ENCODE peak calls at places on chromosomes 4 and X, in ten cellular contexts. C, R, M, H, K, N, I, A, P and F are unnamed samples. For H3K4me1, the result is how much of the 10 kb centered on the place peaks cover.

GRCh38 chrX:75155830-75156525 is at the start of gene ABCB7:
- DNase-seq in C (peak), P (peak), A (no peak), K (peak), I (peak), H (peak), R (peak), M (peak), N (peak), F (peak)

GRCh38 chrX:150649096-150649870 is 43.9 kb upstream of the MTMR1 start:
- DNase-seq in A (no peak), R (no peak), K (no peak), P (no peak), M (peak), H (peak), C (no peak), N (peak), I (peak), F (peak)

GRCh38 chrX:69125094-69125493 is 40.2 kb downstream of the PJA1 start:
- DNase-seq in M (no peak), A (no peak), I (no peak), K (no peak), C (no peak), N (no peak), H (no peak), P (no peak), R (no peak), F (no peak)

GRCh38 chr4:184728858-184729257 is 5.0 kb downstream of the CENPU start:
- DNase-seq in C (no peak), N (no peak), P (no peak), R (no peak), M (no peak), A (no peak), K (no peak), H (no peak), I (no peak), F (no peak)

GRCh38 chr4:26206339-26206738 is 114.5 kb upstream of the RBPJ start:
- DNase-seq in C (no peak), A (no peak), K (no peak), N (peak), H (no peak), I (peak), M (peak), R (no peak), P (peak), F (peak)

GRCh38 chr4:158801677-158802076 is 32.9 kb downstream of the FNIP2 start:
- DNase-seq in A (no peak), M (no peak), C (no peak), H (no peak), N (no peak), K (no peak), R (no peak), P (no peak), I (no peak), F (no peak)

GRCh38 chr4:20288047-20288650 is 36.4 kb downstream of the SLIT2 start:
- DNase-seq in A (no peak), K (no peak), I (no peak), N (no peak), M (no peak), H (no peak), P (no peak), C (no peak), R (no peak), F (no peak)

GRCh38 chrX:38142598-38142997 is 78.1 kb downstream of the SRPX start:
- DNase-seq in I (peak), H (peak), K (no peak), P (no peak), A (no peak), M (no peak), R (no peak), C (no peak), N (no peak), F (peak)

GRCh38 chr4:150280081-150280950 is 202.1 kb downstream of the DCLK2 start:
- DNase-seq in N (no peak), A (no peak), R (no peak), C (no peak), M (no peak), H (no peak), K (no peak), I (no peak), P (no peak), F (no peak)

GRCh38 chrX:123339201-123339905 is 155.3 kb downstream of the GRIA3 start:
- DNase-seq in R (no peak), K (no peak), A (no peak), N (no peak), I (no peak), M (no peak), P (no peak), C (no peak), H (no peak), F (no peak)

GRCh38 chr4:68954126-68954525 is 2.5 kb upstream of the UGT2A3 start:
- DNase-seq in N (no peak), K (peak), I (no peak), P (no peak), H (no peak), C (no peak), R (no peak), A (no peak), M (no peak), F (no peak)

GRCh38 chrX:148385471-148385870 is 114.9 kb upstream of the AFF2 start:
- DNase-seq in K (no peak), M (no peak), N (no peak), P (no peak), C (no peak), I (no peak), H (no peak), R (no peak), A (no peak), F (no peak)

GRCh38 chr4:186765138-186765537 is 41.5 kb upstream of the FAT1 start:
- DNase-seq in M (no peak), I (peak), C (peak), A (no peak), K (peak), N (no peak), R (no peak), P (no peak), H (no peak), F (no peak)

GRCh38 chr4:113576947-113577678 is 184.4 kb downstream of the CAMK2D start:
- DNase-seq in R (no peak), P (no peak), H (no peak), C (no peak), A (no peak), K (no peak), I (no peak), N (no peak), M (no peak), F (no peak)

GRCh38 chr4:112765317-112765989 is 128.5 kb downstream of the LARP7 start:
- DNase-seq in P (no peak), M (no peak), H (no peak), I (no peak), K (peak), R (no peak), A (no peak), C (no peak), N (no peak), F (no peak)

GRCh38 chr4:178395798-178396197 is 953.6 kb upstream of the AGA start:
- DNase-seq in P (no peak), H (no peak), C (no peak), M (no peak), R (no peak), N (no peak), A (no peak), K (no peak), I (no peak), F (no peak)

GRCh38 chr4:26762650-26763049 is 98.0 kb upstream of the STIM2 start:
- DNase-seq in A (no peak), M (no peak), R (no peak), I (no peak), H (no peak), P (no peak), K (no peak), C (no peak), N (no peak), F (no peak)

GRCh38 chrX:148051973-148052372 is 70.8 kb downstream of the FMR1NB start:
- DNase-seq in R (no peak), C (no peak), N (no peak), A (no peak), M (no peak), I (no peak), K (no peak), H (no peak), P (no peak), F (no peak)

GRCh38 chr4:87423313-87424031 is 1.1 kb downstream of the NUDT9 start:
- DNase-seq in R (no peak), I (no peak), P (no peak), M (no peak), C (no peak), N (no peak), K (peak), A (no peak), H (no peak), F (peak)

GRCh38 chrX:42948723-42949122 is 170.8 kb upstream of the PPP1R2C start:
- DNase-seq in A (no peak), I (no peak), M (no peak), R (no peak), K (no peak), P (no peak), C (no peak), N (no peak), H (no peak), F (no peak)

GRCh38 chr4:76605099-76605563 is 170.1 kb downstream of the SHROOM3 start:
- DNase-seq in A (no peak), I (no peak), M (no peak), N (no peak), H (no peak), P (no peak), K (no peak), C (no peak), R (no peak), F (no peak)

GRCh38 chrX:3518870-3519269 is 172.4 kb upstream of the MXRA5 start:
- DNase-seq in N (peak), I (no peak), R (no peak), C (peak), P (no peak), A (no peak), M (peak), K (no peak), H (peak), F (no peak)

GRCh38 chr4:161247831-161248230 is 916.0 kb downstream of the FSTL5 start:
- DNase-seq in H (no peak), A (no peak), R (no peak), N (no peak), C (no peak), K (no peak), I (no peak), M (no peak), P (no peak), F (no peak)

GRCh38 chrX:125895518-125895917 is 270.6 kb downstream of the DCAF12L2 start:
- DNase-seq in M (no peak), P (no peak), I (no peak), C (no peak), K (no peak), A (no peak), H (no peak), R (no peak), N (no peak), F (no peak)

GRCh38 chr4:111628437-111628836 is 516.8 kb upstream of the FAM241A start:
- DNase-seq in M (no peak), N (no peak), A (no peak), K (no peak), P (no peak), C (no peak), I (no peak), R (no peak), H (no peak), F (no peak)

GRCh38 chrX:71253253-71254091 is 468 bp downstream of the ZMYM3 start:
- DNase-seq in P (peak), K (peak), M (no peak), I (peak), A (peak), H (peak), R (peak), C (peak), N (peak), F (peak)

GRCh38 chrX:112840382-112841113 is at the start of gene AMOT:
- DNase-seq in A (peak), M (peak), H (peak), P (peak), I (peak), N (peak), C (peak), R (peak), K (peak), F (peak)

GRCh38 chrX:9291666-9292065 is 173.2 kb upstream of the TBL1X start:
- DNase-seq in A (no peak), R (no peak), K (no peak), H (no peak), C (no peak), M (no peak), N (no peak), P (no peak), I (no peak), F (peak)

GRCh38 chr4:169270810-169271691 is at the start of gene SH3RF1:
- DNase-seq in M (peak), C (peak), A (peak), H (peak), I (peak), K (peak), N (peak), R (peak), P (peak), F (peak)

GRCh38 chr4:3452376-3452775 is 10.6 kb downstream of the HGFAC start:
- DNase-seq in P (no peak), A (no peak), K (peak), M (no peak), C (no peak), R (peak), H (no peak), I (no peak), N (no peak), F (no peak)

GRCh38 chrX:30246769-30247489 is at the start of gene MAGEB1:
- DNase-seq in K (peak), M (no peak), P (no peak), I (no peak), C (no peak), N (no peak), H (no peak), A (no peak), R (no peak), F (peak)

GRCh38 chr4:168923526-168924194 is 86.4 kb downstream of the CBR4 start:
- DNase-seq in M (no peak), C (peak), K (peak), R (no peak), N (no peak), I (peak), H (peak), P (peak), A (no peak), F (peak)

GRCh38 chr4:306551-306961 is 1.3 kb upstream of the ZNF732 start:
- DNase-seq in M (no peak), P (no peak), A (no peak), R (no peak), C (no peak), I (no peak), N (no peak), K (no peak), H (no peak), F (no peak)

GRCh38 chr4:169492436-169493163 is 119.8 kb downstream of the NEK1 start:
- DNase-seq in P (no peak), A (no peak), M (no peak), I (no peak), K (peak), R (no peak), C (peak), H (peak), N (no peak), F (peak)

GRCh38 chrX:40729923-40730584 is 5.3 kb downstream of the MED14 start:
- DNase-seq in I (no peak), A (no peak), M (no peak), R (no peak), H (no peak), N (no peak), P (no peak), C (no peak), K (no peak), F (no peak)

GRCh38 chrX:17588303-17588702 is 149.0 kb upstream of the SCML1 start:
- DNase-seq in C (no peak), P (no peak), N (no peak), I (no peak), R (no peak), H (no peak), M (no peak), K (no peak), A (no peak), F (no peak)

DNA sequence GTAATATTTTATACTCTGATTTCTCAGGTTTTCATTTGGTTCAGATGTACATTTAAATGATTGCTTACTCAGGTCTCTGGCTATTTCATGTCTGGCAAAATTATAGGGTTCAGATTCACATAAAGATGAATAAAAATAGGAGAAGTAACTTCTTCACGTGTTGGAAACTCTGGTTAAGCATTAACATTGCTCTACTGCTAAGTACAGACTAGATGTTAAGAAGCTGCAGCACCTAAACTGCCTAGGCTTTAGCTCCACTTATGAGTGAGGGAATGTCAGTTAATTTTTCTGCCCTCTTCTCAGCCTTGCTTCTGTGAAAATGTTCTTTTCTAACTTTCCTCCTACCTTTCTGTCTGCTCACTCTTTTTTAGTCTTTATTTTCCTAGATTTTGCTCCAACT is 361.2 kb downstream of the ARAP2 start:
- DNase-seq in C (no peak), K (no peak), A (no peak), P (no peak), I (no peak), R (no peak), N (no peak), M (no peak), H (no peak), F (no peak)
- TF ChIP-seq POLR2A in C (no peak), K (no peak), A (no peak), P (no peak), I (no peak), R (no peak), N (no peak), M (no peak), H (no peak), F (no peak)

DNA sequence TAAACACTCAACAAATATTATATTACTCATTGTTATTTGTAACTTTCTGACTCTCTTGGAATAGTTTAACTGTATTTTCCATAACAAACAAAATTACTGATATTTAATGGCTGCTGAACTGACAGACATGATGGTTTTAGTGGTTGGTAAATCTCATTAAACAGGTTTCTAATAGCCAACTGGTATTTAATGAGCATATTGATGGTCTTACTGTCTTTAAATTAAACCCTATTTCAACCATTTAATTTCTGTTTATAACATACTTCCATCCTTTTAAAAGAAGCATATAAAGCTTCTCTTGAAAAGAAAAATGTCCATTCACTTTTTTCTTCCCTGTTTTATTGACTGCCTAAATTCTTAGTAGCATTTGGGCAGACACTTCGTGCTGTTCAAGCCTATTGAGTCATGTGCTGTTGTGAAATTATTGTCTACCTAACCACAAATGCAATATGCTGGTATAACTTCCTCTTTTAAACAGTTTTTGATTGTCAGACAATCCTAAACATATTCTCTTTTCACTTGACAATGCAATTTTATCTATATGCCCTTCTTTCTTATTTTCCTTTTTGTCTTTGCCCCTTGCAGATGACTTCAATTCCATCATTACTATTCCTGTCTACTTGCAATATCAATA is 163.9 kb upstream of the SLC7A11 start:
- DNase-seq in M (no peak), N (no peak), R (no peak), P (no peak), C (no peak), H (no peak), K (no peak), A (no peak), I (no peak), F (no peak)
- H3K27ac ChIP-seq in M (no peak), N (no peak), R (no peak), P (no peak), C (no peak), H (no peak), K (no peak), A (no peak), I (no peak), F (no peak)

DNA sequence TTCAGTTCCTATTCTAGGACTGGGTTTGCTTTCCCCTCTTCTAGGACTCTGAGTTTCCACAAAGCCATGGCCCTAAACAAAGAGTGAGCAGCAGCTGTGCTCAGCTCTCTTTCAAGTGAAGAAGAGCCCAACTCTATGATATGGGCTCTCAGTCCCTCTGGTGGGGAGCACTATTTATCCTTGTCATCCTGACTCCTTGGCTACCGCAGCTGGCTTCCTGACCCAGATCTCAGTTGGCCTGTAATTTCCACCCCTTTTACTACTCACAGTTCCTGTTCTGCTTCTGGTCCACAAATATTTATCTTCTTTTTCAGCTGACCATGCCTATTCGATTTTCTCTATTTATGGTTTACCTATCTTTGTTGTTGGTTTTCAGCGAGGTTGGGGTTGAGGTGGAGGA is 33.8 kb downstream of the F8 start:
- DNase-seq in I (no peak), H (no peak), R (no peak), P (no peak), C (no peak), K (no peak), M (no peak), A (no peak), N (no peak), F (no peak)
- H3K4me1 ChIP-seq in I (under half), H (under half), R (under half), P (under half), C (under half), K (under half), M (under half), A (under half), N (under half), F (under half)

DNA sequence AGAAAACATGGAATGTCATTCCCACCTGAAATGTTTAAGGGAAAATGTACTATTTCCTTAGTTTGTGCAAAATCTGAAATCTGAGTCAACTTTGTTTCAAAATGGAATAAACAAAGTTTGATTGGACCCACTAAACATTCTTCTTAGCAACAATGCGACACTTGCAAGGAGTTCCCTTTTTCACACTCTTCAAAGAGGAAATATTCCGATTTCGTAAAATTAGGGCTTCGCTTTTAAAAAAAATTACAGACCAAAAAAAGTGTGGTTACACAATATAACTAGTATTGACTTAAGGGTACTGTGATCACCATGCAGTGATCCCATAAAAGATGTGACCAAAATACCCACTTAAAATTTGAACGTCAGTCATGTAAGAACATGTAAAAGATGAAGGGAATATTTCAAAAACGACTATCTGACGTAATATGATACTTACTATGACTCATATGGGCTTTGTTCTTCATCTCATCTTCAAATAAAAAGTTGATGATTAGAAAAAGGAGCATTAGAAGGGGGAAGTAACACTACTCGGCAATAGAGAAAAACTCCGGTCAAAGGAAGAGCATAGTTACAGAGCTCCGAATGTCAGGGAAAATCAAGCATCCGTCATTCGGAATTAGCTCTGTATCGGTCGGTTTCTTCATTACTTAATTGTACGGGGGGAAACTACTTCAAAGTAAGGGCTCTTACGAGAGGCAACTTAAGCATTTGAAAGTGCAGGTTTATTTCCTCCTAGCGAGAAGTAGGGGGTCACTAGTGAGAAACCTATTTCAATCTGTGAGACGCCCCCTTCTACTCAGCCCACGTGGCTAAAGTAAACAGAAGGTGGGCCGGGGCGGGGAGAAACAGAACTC is 1.4 kb upstream of the TET2 start:
- DNase-seq in I (no peak), N (no peak), K (no peak), H (no peak), A (no peak), R (no peak), C (no peak), M (no peak), P (no peak), F (no peak)
- TF ChIP-seq POLR2A in I (no peak), N (no peak), K (no peak), H (peak), A (no peak), R (peak), C (no peak), M (no peak), P (no peak), F (no peak)

GRCh38 chr4:8294775-8295174 is 25.2 kb downstream of the HTRA3 start:
- DNase-seq in M (peak), C (no peak), I (no peak), R (no peak), P (no peak), K (no peak), A (no peak), H (no peak), N (no peak), F (no peak)
- H3K27ac ChIP-seq in M (no peak), C (no peak), I (no peak), R (no peak), P (no peak), K (no peak), A (no peak), H (no peak), N (no peak), F (no peak)